ENCODE peak calls at places on chromosomes 13 and 19, in ten cellular contexts. One of them, this sample, is unnamed.

GRCh38 chr19:4295972-4296771 is 6.0 kb downstream of the TMIGD2 start:
- DNase-seq in effector memory CD4-positive, alpha-beta T cell: no peak
- DNase-seq in tibial artery: no peak
- DNase-seq in fibroblast of mammary gland: no peak
- DNase-seq in ovary: no peak
- DNase-seq in skeletal muscle cell: no peak
- DNase-seq in H9: peak
- DNase-seq in dorsolateral prefrontal cortex: peak
- DNase-seq in activated T-cell treated with anti-CD3 and anti-CD28 coated beads, Interleukin-2, amount 50 U/mL, for 1 hour: no peak
- DNase-seq in amygdala: peak
- DNase-seq in this sample: no peak

GRCh38 chr13:57630661-57631606 is 610 bp upstream of the PCDH17 start:
- DNase-seq in effector memory CD4-positive, alpha-beta T cell: no peak
- DNase-seq in tibial artery: no peak
- DNase-seq in fibroblast of mammary gland: peak
- DNase-seq in ovary: no peak
- DNase-seq in skeletal muscle cell: no peak
- DNase-seq in H9: peak
- DNase-seq in dorsolateral prefrontal cortex: no peak
- DNase-seq in activated T-cell treated with anti-CD3 and anti-CD28 coated beads, Interleukin-2, amount 50 U/mL, for 1 hour: peak
- DNase-seq in amygdala: peak
- DNase-seq in this sample: peak

GRCh38 chr13:20431080-20431479 is 94.6 kb downstream of the CRYL1 start:
- DNase-seq in effector memory CD4-positive, alpha-beta T cell: no peak
- DNase-seq in tibial artery: no peak
- DNase-seq in fibroblast of mammary gland: no peak
- DNase-seq in ovary: no peak
- DNase-seq in skeletal muscle cell: no peak
- DNase-seq in H9: no peak
- DNase-seq in dorsolateral prefrontal cortex: no peak
- DNase-seq in activated T-cell treated with anti-CD3 and anti-CD28 coated beads, Interleukin-2, amount 50 U/mL, for 1 hour: no peak
- DNase-seq in amygdala: no peak
- DNase-seq in this sample: no peak

GRCh38 chr13:90105276-90105675 is 1242.2 kb upstream of the MIR17HG start:
- DNase-seq in effector memory CD4-positive, alpha-beta T cell: no peak
- DNase-seq in tibial artery: no peak
- DNase-seq in fibroblast of mammary gland: peak
- DNase-seq in ovary: no peak
- DNase-seq in skeletal muscle cell: no peak
- DNase-seq in H9: no peak
- DNase-seq in dorsolateral prefrontal cortex: no peak
- DNase-seq in activated T-cell treated with anti-CD3 and anti-CD28 coated beads, Interleukin-2, amount 50 U/mL, for 1 hour: no peak
- DNase-seq in amygdala: no peak
- DNase-seq in this sample: no peak

GRCh38 chr19:49690073-49690655 is 752 bp upstream of the CPT1C start:
- DNase-seq in effector memory CD4-positive, alpha-beta T cell: no peak
- DNase-seq in tibial artery: no peak
- DNase-seq in fibroblast of mammary gland: no peak
- DNase-seq in ovary: no peak
- DNase-seq in skeletal muscle cell: no peak
- DNase-seq in H9: no peak
- DNase-seq in dorsolateral prefrontal cortex: no peak
- DNase-seq in activated T-cell treated with anti-CD3 and anti-CD28 coated beads, Interleukin-2, amount 50 U/mL, for 1 hour: no peak
- DNase-seq in amygdala: peak
- DNase-seq in this sample: no peak

GRCh38 chr13:112711528-112712265 is 21.9 kb downstream of the ATP11A start:
- DNase-seq in effector memory CD4-positive, alpha-beta T cell: no peak
- DNase-seq in tibial artery: peak
- DNase-seq in fibroblast of mammary gland: peak
- DNase-seq in ovary: peak
- DNase-seq in skeletal muscle cell: peak
- DNase-seq in H9: peak
- DNase-seq in dorsolateral prefrontal cortex: no peak
- DNase-seq in activated T-cell treated with anti-CD3 and anti-CD28 coated beads, Interleukin-2, amount 50 U/mL, for 1 hour: no peak
- DNase-seq in amygdala: no peak
- DNase-seq in this sample: peak

GRCh38 chr13:33110713-33111413 is 94.6 kb downstream of the KL start:
- DNase-seq in effector memory CD4-positive, alpha-beta T cell: no peak
- DNase-seq in tibial artery: peak
- DNase-seq in fibroblast of mammary gland: peak
- DNase-seq in ovary: peak
- DNase-seq in skeletal muscle cell: no peak
- DNase-seq in H9: no peak
- DNase-seq in dorsolateral prefrontal cortex: no peak
- DNase-seq in activated T-cell treated with anti-CD3 and anti-CD28 coated beads, Interleukin-2, amount 50 U/mL, for 1 hour: no peak
- DNase-seq in amygdala: no peak
- DNase-seq in this sample: no peak

GRCh38 chr19:39032164-39032918 is at the start of gene FBXO27:
- DNase-seq in effector memory CD4-positive, alpha-beta T cell: no peak
- DNase-seq in tibial artery: no peak
- DNase-seq in fibroblast of mammary gland: no peak
- DNase-seq in ovary: no peak
- DNase-seq in skeletal muscle cell: no peak
- DNase-seq in H9: peak
- DNase-seq in dorsolateral prefrontal cortex: peak
- DNase-seq in activated T-cell treated with anti-CD3 and anti-CD28 coated beads, Interleukin-2, amount 50 U/mL, for 1 hour: peak
- DNase-seq in amygdala: peak
- DNase-seq in this sample: peak

GRCh38 chr13:107847406-107847805 is 367.9 kb downstream of the LIG4 start:
- DNase-seq in effector memory CD4-positive, alpha-beta T cell: no peak
- DNase-seq in tibial artery: no peak
- DNase-seq in fibroblast of mammary gland: no peak
- DNase-seq in ovary: no peak
- DNase-seq in skeletal muscle cell: no peak
- DNase-seq in H9: peak
- DNase-seq in dorsolateral prefrontal cortex: no peak
- DNase-seq in activated T-cell treated with anti-CD3 and anti-CD28 coated beads, Interleukin-2, amount 50 U/mL, for 1 hour: no peak
- DNase-seq in amygdala: no peak
- DNase-seq in this sample: peak

GRCh38 chr13:25886438-25887214 is 165.2 kb downstream of the SHISA2 start:
- DNase-seq in effector memory CD4-positive, alpha-beta T cell: no peak
- DNase-seq in tibial artery: no peak
- DNase-seq in fibroblast of mammary gland: peak
- DNase-seq in ovary: no peak
- DNase-seq in skeletal muscle cell: peak
- DNase-seq in H9: no peak
- DNase-seq in dorsolateral prefrontal cortex: no peak
- DNase-seq in activated T-cell treated with anti-CD3 and anti-CD28 coated beads, Interleukin-2, amount 50 U/mL, for 1 hour: no peak
- DNase-seq in amygdala: no peak
- DNase-seq in this sample: no peak